ENCODE peak calls at places on chromosomes 1 and 21, in ten cellular contexts. E is ovary, O is uterus, M is A549, F is heart left ventricle, I is upper lobe of left lung, Z is adrenal gland, A is body of pancreas, T is esophagus squamous epithelium, V is sigmoid colon. H is an unnamed sample.
A peak's percentile ranks its signal among the peaks of the same experiment; 100 is the strongest.

GRCh38 chr21:14273736-14274538 is 58.0 kb downstream of the RBM11 start:
- DNase-seq in M (no peak), E (peak; percentile 33), V (no peak), O (no peak), T (no peak), I (peak; percentile 84), Z (peak; percentile 59), F (peak; percentile 77), A (peak; percentile 63), H (peak; percentile 59)

GRCh38 chr1:17162941-17163340 is 42.0 kb upstream of the PADI1 start:
- DNase-seq in I (no peak), O (no peak), A (no peak), E (no peak), M (no peak), T (no peak), F (no peak), Z (no peak), V (no peak), H (no peak)

GRCh38 chr21:45981641-45982255 is at the start of gene COL6A1:
- DNase-seq in E (peak; percentile 84), Z (peak; percentile 68), I (peak; percentile 50), M (no peak), V (peak; percentile 91), T (no peak), O (peak; percentile 75), A (peak; percentile 69), F (peak; percentile 77), H (peak; percentile 47)

GRCh38 chr1:187374742-187375141 is 546.0 kb downstream of the PLA2G4A start:
- DNase-seq in V (no peak), Z (no peak), M (no peak), T (no peak), A (no peak), I (no peak), E (no peak), O (no peak), F (no peak), H (no peak)

GRCh38 chr1:10193340-10193739 is 17.0 kb upstream of the KIF1B start:
- DNase-seq in A (no peak), F (no peak), E (no peak), M (no peak), O (no peak), Z (no peak), I (no peak), V (no peak), T (no peak), H (no peak)

GRCh38 chr1:246753670-246754535 is 29.7 kb downstream of the SCCPDH start:
- DNase-seq in Z (peak; percentile 38), M (peak; percentile 43), I (peak; percentile 34), E (peak; percentile 64), O (peak; percentile 48), T (no peak), F (peak; percentile 38), V (peak; percentile 77), A (peak; percentile 54), H (no peak)

GRCh38 chr1:230791986-230792564 is 44.9 kb downstream of the CAPN9 start:
- DNase-seq in T (no peak), E (no peak), F (no peak), Z (no peak), O (no peak), I (no peak), M (no peak), V (no peak), A (no peak), H (no peak)

GRCh38 chr1:232524056-232524455 is 105.9 kb downstream of the SIPA1L2 start:
- DNase-seq in V (no peak), I (no peak), T (no peak), E (no peak), F (no peak), M (no peak), A (no peak), Z (no peak), O (no peak), H (no peak)

GRCh38 chr1:45430486-45430885 is 60.5 kb downstream of the TESK2 start:
- DNase-seq in V (no peak), I (peak; percentile 28), Z (no peak), O (no peak), T (no peak), A (peak; percentile 7), F (no peak), E (no peak), M (no peak), H (no peak)

GRCh38 chr1:45423907-45424678 is 66.9 kb downstream of the TESK2 start:
- DNase-seq in I (no peak), F (no peak), A (no peak), O (no peak), M (no peak), T (no peak), E (no peak), V (no peak), Z (no peak), H (no peak)

DNA sequence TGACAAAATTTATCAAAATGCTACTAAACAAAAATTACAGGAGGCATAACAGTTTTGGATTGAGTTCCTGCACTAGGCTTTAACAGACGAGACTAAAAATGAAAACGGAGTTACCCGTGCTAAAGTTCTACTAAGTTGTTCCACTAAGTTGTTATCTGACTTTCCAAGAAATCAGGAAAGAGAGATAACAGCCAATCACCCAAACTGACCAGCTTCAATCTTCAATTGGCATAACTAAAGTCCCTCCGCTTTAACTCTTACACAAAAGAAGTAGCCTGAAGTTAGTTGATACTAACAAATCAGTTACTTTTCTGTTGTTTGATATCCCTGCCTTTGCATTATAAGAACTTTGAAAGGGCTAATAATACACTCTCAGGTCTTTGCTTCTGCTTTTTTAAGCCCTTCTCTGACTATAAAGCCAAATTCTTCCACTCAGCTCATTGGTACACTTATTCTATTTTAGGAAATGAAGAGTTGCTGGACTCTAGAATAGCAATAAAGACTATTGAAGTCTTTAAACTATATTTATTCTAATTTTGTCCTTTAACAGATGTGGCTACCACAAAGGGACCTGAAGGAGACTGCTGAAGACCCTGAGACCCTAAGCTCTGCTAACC is 61.3 kb downstream of the TESK2 start:
- DNase-seq in E (no peak), F (no peak), I (no peak), O (no peak), V (no peak), A (no peak), T (no peak), M (no peak), Z (no peak), H (no peak)
- H3K27ac ChIP-seq in E (no peak overlapping the region), F (no peak overlapping the region), I (no peak overlapping the region), O (no peak overlapping the region), V (no peak overlapping the region), A (no peak overlapping the region), T (no peak overlapping the region), M (no peak overlapping the region), Z (no peak overlapping the region), H (no peak overlapping the region)

DNA sequence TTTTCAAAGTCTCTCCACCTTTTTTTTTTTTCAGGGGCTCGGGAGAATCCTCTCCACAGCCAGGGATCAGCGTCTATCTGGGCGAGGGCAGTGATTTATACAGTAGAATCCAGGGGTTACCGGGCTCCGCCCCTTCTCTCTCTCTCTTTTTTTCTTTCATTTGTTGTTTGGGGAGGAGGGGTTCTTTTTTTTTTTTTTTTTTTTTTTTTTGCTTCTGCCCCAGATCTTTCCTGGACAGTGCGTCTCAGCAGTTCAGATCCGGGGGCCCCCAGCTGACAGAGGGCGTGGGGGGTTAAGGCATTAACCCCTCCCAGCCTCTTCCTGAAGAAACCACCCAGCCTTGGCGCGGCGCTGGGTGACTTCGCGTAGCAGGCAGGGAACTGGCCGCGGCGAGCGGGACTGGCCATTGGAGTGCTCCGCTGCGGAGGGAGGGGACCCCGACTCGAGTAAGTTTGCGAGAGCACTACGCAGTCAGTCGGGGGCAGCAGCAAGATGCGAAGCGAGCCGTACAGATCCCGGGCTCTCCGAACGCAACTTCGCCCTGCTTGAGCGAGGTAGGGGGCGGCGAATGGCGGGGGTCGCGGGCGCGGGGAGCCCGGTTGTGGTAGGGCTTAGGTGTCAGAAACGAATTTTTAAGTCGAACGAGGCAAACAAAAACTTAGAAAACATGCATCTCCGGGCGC is at the start of gene S1PR1:
- DNase-seq in A (peak; percentile 31), O (peak; percentile 45), V (peak; percentile 81), T (no peak), Z (peak; percentile 64), E (peak; percentile 56), I (peak; percentile 80), F (peak; percentile 89), M (no peak), H (no peak)
- TF ChIP-seq POLR2A in A (peak; percentile 41), O (peak; percentile 27), V (no peak), T (peak; percentile 58), Z (no peak), E (no peak), I (peak; percentile 66), F (peak; percentile 71), M (no peak), H (peak; percentile 12)

GRCh38 chr1:43979528-43980254 is 681 bp downstream of the B4GALT2 start:
- DNase-seq in T (no peak), I (peak; percentile 58), M (no peak), F (peak; percentile 80), Z (peak; percentile 56), V (no peak), A (peak; percentile 74), E (peak; percentile 76), O (peak; percentile 60), H (no peak)
- H3K27ac ChIP-seq in T (peak overlapping the region; percentile 84), I (peak overlapping the region; percentile 78), M (peak overlapping the region; percentile 84), F (peak overlapping the region; percentile 60), Z (no peak overlapping the region), V (peak overlapping the region; percentile 57), A (peak overlapping the region; percentile 78), E (peak overlapping the region; percentile 49), O (peak overlapping the region; percentile 52), H (peak overlapping the region; percentile 61)

GRCh38 chr1:229105822-229106525 is 164.9 kb upstream of the RAB4A start:
- DNase-seq in O (no peak), V (peak; percentile 19), F (no peak), I (no peak), A (no peak), T (no peak), M (no peak), Z (no peak), E (no peak), H (no peak)

GRCh38 chr1:229104654-229105053 is 166.3 kb upstream of the RAB4A start:
- DNase-seq in I (no peak), T (no peak), E (no peak), V (no peak), M (no peak), A (no peak), O (no peak), F (no peak), Z (no peak), H (no peak)

GRCh38 chr1:229102741-229103480 is 168.0 kb upstream of the RAB4A start:
- DNase-seq in M (no peak), V (no peak), E (no peak), O (no peak), Z (no peak), F (no peak), I (no peak), A (no peak), T (no peak), H (no peak)

GRCh38 chr1:229106526-229107105 is 164.3 kb upstream of the RAB4A start:
- DNase-seq in I (no peak), Z (no peak), T (no peak), M (no peak), O (no peak), V (peak; percentile 34), E (no peak), F (no peak), A (no peak), H (no peak)

DNA sequence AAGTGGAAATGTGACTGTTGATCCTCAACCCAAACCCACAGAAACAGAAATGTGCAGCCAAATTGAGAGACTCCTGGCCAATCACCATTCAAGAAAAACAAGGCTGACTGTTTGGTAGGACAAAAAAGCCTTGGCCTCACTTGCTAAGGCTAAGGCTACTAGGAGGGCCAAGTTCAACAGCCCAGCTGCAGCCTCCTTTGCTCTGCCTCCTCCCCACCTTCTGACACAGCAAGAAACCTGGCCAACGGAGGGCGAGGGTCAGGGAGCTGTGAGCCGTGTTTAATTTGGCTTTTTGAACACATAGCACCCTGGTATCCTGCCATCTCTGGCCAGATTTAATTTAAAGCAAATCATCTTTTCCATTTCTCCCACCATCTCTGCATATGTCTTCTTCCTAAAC is 165.8 kb upstream of the RAB4A start:
- DNase-seq in T (no peak), A (no peak), O (no peak), E (no peak), Z (no peak), I (no peak), M (no peak), F (no peak), V (no peak), H (no peak)
- TF ChIP-seq POLR2A in T (no peak), A (no peak), O (no peak), E (no peak), Z (no peak), I (no peak), M (no peak), F (no peak), V (no peak), H (no peak)

H was measured in breast epithelium.